ENCODE peak calls at places on chromosomes 1 and 21, in ten cellular contexts. One of them, this sample, is unnamed.

GRCh38 chr1:12597792-12598191 is 20.2 kb downstream of the DHRS3 start:
- DNase-seq in GM12878: no peak
- DNase-seq in CD8-positive, alpha-beta T cell: no peak
- DNase-seq in spleen: peak
- DNase-seq in WERI-Rb-1: no peak
- DNase-seq in psoas muscle: no peak
- DNase-seq in fibroblast of lung: no peak
- DNase-seq in CD8-positive, alpha-beta memory T cell: no peak
- DNase-seq in CD4-positive, alpha-beta T cell: no peak
- DNase-seq in cardiac muscle cell: no peak
- DNase-seq in this sample: no peak

GRCh38 chr1:43614211-43614610 is 35.7 kb upstream of the KDM4A start:
- DNase-seq in GM12878: no peak
- DNase-seq in CD8-positive, alpha-beta T cell: no peak
- DNase-seq in spleen: no peak
- DNase-seq in WERI-Rb-1: no peak
- DNase-seq in psoas muscle: no peak
- DNase-seq in fibroblast of lung: no peak
- DNase-seq in CD8-positive, alpha-beta memory T cell: no peak
- DNase-seq in CD4-positive, alpha-beta T cell: no peak
- DNase-seq in cardiac muscle cell: no peak
- DNase-seq in this sample: no peak

GRCh38 chr21:46115441-46116188 is 17.7 kb downstream of the COL6A2 start:
- DNase-seq in GM12878: no peak
- DNase-seq in CD8-positive, alpha-beta T cell: no peak
- DNase-seq in spleen: peak
- DNase-seq in WERI-Rb-1: peak
- DNase-seq in psoas muscle: no peak
- DNase-seq in fibroblast of lung: no peak
- DNase-seq in CD8-positive, alpha-beta memory T cell: no peak
- DNase-seq in CD4-positive, alpha-beta T cell: no peak
- DNase-seq in cardiac muscle cell: no peak
- DNase-seq in this sample: no peak

GRCh38 chr21:43300496-43301423 is 126.2 kb downstream of the SIK1 start:
- DNase-seq in GM12878: no peak
- DNase-seq in CD8-positive, alpha-beta T cell: no peak
- DNase-seq in spleen: peak
- DNase-seq in WERI-Rb-1: no peak
- DNase-seq in psoas muscle: peak
- DNase-seq in fibroblast of lung: no peak
- DNase-seq in CD8-positive, alpha-beta memory T cell: no peak
- DNase-seq in CD4-positive, alpha-beta T cell: no peak
- DNase-seq in cardiac muscle cell: peak
- DNase-seq in this sample: peak

GRCh38 chr1:230228234-230228897 is 161.3 kb downstream of the GALNT2 start:
- DNase-seq in GM12878: no peak
- DNase-seq in CD8-positive, alpha-beta T cell: no peak
- DNase-seq in spleen: no peak
- DNase-seq in WERI-Rb-1: no peak
- DNase-seq in psoas muscle: no peak
- DNase-seq in fibroblast of lung: no peak
- DNase-seq in CD8-positive, alpha-beta memory T cell: no peak
- DNase-seq in CD4-positive, alpha-beta T cell: no peak
- DNase-seq in cardiac muscle cell: no peak
- DNase-seq in this sample: no peak

GRCh38 chr1:153748903-153749302 is 21.1 kb downstream of the INTS3 start:
- DNase-seq in GM12878: no peak
- DNase-seq in CD8-positive, alpha-beta T cell: no peak
- DNase-seq in spleen: no peak
- DNase-seq in WERI-Rb-1: no peak
- DNase-seq in psoas muscle: no peak
- DNase-seq in fibroblast of lung: no peak
- DNase-seq in CD8-positive, alpha-beta memory T cell: no peak
- DNase-seq in CD4-positive, alpha-beta T cell: no peak
- DNase-seq in cardiac muscle cell: no peak
- DNase-seq in this sample: no peak

GRCh38 chr21:35026617-35027557 is 22.2 kb downstream of the RUNX1 start:
- DNase-seq in GM12878: no peak
- DNase-seq in CD8-positive, alpha-beta T cell: peak
- DNase-seq in spleen: peak
- DNase-seq in WERI-Rb-1: no peak
- DNase-seq in psoas muscle: peak
- DNase-seq in fibroblast of lung: peak
- DNase-seq in CD8-positive, alpha-beta memory T cell: peak
- DNase-seq in CD4-positive, alpha-beta T cell: peak
- DNase-seq in cardiac muscle cell: peak
- DNase-seq in this sample: no peak

GRCh38 chr1:230648114-230648513 is 5.8 kb downstream of the COG2 start:
- DNase-seq in GM12878: no peak
- DNase-seq in CD8-positive, alpha-beta T cell: no peak
- DNase-seq in spleen: no peak
- DNase-seq in WERI-Rb-1: no peak
- DNase-seq in psoas muscle: no peak
- DNase-seq in fibroblast of lung: no peak
- DNase-seq in CD8-positive, alpha-beta memory T cell: no peak
- DNase-seq in CD4-positive, alpha-beta T cell: no peak
- DNase-seq in cardiac muscle cell: no peak
- DNase-seq in this sample: no peak

GRCh38 chr1:15760520-15761211 is 2.1 kb downstream of the FBLIM1 start:
- DNase-seq in GM12878: no peak
- DNase-seq in CD8-positive, alpha-beta T cell: no peak
- DNase-seq in spleen: no peak
- DNase-seq in WERI-Rb-1: no peak
- DNase-seq in psoas muscle: peak
- DNase-seq in fibroblast of lung: peak
- DNase-seq in CD8-positive, alpha-beta memory T cell: no peak
- DNase-seq in CD4-positive, alpha-beta T cell: no peak
- DNase-seq in cardiac muscle cell: peak
- DNase-seq in this sample: no peak

GRCh38 chr1:174008261-174008660 is 13.9 kb downstream of the RC3H1 start:
- DNase-seq in GM12878: no peak
- DNase-seq in CD8-positive, alpha-beta T cell: no peak
- DNase-seq in spleen: no peak
- DNase-seq in WERI-Rb-1: no peak
- DNase-seq in psoas muscle: no peak
- DNase-seq in fibroblast of lung: no peak
- DNase-seq in CD8-positive, alpha-beta memory T cell: no peak
- DNase-seq in CD4-positive, alpha-beta T cell: no peak
- DNase-seq in cardiac muscle cell: no peak
- DNase-seq in this sample: no peak

GRCh38 chr1:241586905-241587532 is 53.1 kb downstream of the CHML start:
- DNase-seq in GM12878: no peak
- DNase-seq in CD8-positive, alpha-beta T cell: no peak
- DNase-seq in spleen: no peak
- DNase-seq in WERI-Rb-1: no peak
- DNase-seq in psoas muscle: no peak
- DNase-seq in fibroblast of lung: no peak
- DNase-seq in CD8-positive, alpha-beta memory T cell: no peak
- DNase-seq in CD4-positive, alpha-beta T cell: no peak
- DNase-seq in cardiac muscle cell: no peak
- DNase-seq in this sample: no peak

GRCh38 chr21:34123609-34124008 is 50.2 kb downstream of the MRPS6 start:
- DNase-seq in GM12878: no peak
- DNase-seq in CD8-positive, alpha-beta T cell: no peak
- DNase-seq in spleen: no peak
- DNase-seq in WERI-Rb-1: no peak
- DNase-seq in psoas muscle: no peak
- DNase-seq in fibroblast of lung: no peak
- DNase-seq in CD8-positive, alpha-beta memory T cell: no peak
- DNase-seq in CD4-positive, alpha-beta T cell: no peak
- DNase-seq in cardiac muscle cell: no peak
- DNase-seq in this sample: no peak

GRCh38 chr1:223716302-223716862 is 4.0 kb downstream of the CAPN2 start:
- DNase-seq in GM12878: peak
- DNase-seq in CD8-positive, alpha-beta T cell: peak
- DNase-seq in spleen: peak
- DNase-seq in WERI-Rb-1: no peak
- DNase-seq in psoas muscle: no peak
- DNase-seq in fibroblast of lung: no peak
- DNase-seq in CD8-positive, alpha-beta memory T cell: peak
- DNase-seq in CD4-positive, alpha-beta T cell: peak
- DNase-seq in cardiac muscle cell: peak
- DNase-seq in this sample: no peak

GRCh38 chr1:39902121-39902807 is 547 bp upstream of the MYCL start:
- DNase-seq in GM12878: no peak
- DNase-seq in CD8-positive, alpha-beta T cell: peak
- DNase-seq in spleen: peak
- DNase-seq in WERI-Rb-1: peak
- DNase-seq in psoas muscle: peak
- DNase-seq in fibroblast of lung: no peak
- DNase-seq in CD8-positive, alpha-beta memory T cell: peak
- DNase-seq in CD4-positive, alpha-beta T cell: peak
- DNase-seq in cardiac muscle cell: peak
- DNase-seq in this sample: no peak

GRCh38 chr1:181984006-181984405 is 77.5 kb downstream of the ZNF648 start:
- DNase-seq in GM12878: no peak
- DNase-seq in CD8-positive, alpha-beta T cell: no peak
- DNase-seq in spleen: no peak
- DNase-seq in WERI-Rb-1: no peak
- DNase-seq in psoas muscle: no peak
- DNase-seq in fibroblast of lung: no peak
- DNase-seq in CD8-positive, alpha-beta memory T cell: no peak
- DNase-seq in CD4-positive, alpha-beta T cell: no peak
- DNase-seq in cardiac muscle cell: no peak
- DNase-seq in this sample: no peak

GRCh38 chr1:227896710-227897655 is 50.7 kb downstream of the WNT9A start:
- DNase-seq in GM12878: no peak
- DNase-seq in CD8-positive, alpha-beta T cell: peak
- DNase-seq in spleen: peak
- DNase-seq in WERI-Rb-1: peak
- DNase-seq in psoas muscle: peak
- DNase-seq in fibroblast of lung: no peak
- DNase-seq in CD8-positive, alpha-beta memory T cell: no peak
- DNase-seq in CD4-positive, alpha-beta T cell: no peak
- DNase-seq in cardiac muscle cell: no peak
- DNase-seq in this sample: no peak

GRCh38 chr1:36436820-36437219 is 13.4 kb downstream of the OSCP1 start:
- DNase-seq in GM12878: no peak
- DNase-seq in CD8-positive, alpha-beta T cell: no peak
- DNase-seq in spleen: no peak
- DNase-seq in WERI-Rb-1: no peak
- DNase-seq in psoas muscle: no peak
- DNase-seq in fibroblast of lung: no peak
- DNase-seq in CD8-positive, alpha-beta memory T cell: no peak
- DNase-seq in CD4-positive, alpha-beta T cell: no peak
- DNase-seq in cardiac muscle cell: no peak
- DNase-seq in this sample: peak

GRCh38 chr21:42473495-42474042 is 22.5 kb downstream of the RSPH1 start:
- DNase-seq in GM12878: no peak
- DNase-seq in CD8-positive, alpha-beta T cell: no peak
- DNase-seq in spleen: no peak
- DNase-seq in WERI-Rb-1: peak
- DNase-seq in psoas muscle: no peak
- DNase-seq in fibroblast of lung: no peak
- DNase-seq in CD8-positive, alpha-beta memory T cell: no peak
- DNase-seq in CD4-positive, alpha-beta T cell: no peak
- DNase-seq in cardiac muscle cell: no peak
- DNase-seq in this sample: no peak

GRCh38 chr1:47712596-47713299 is 274.9 kb downstream of the FOXD2 start:
- DNase-seq in GM12878: no peak
- DNase-seq in CD8-positive, alpha-beta T cell: no peak
- DNase-seq in spleen: no peak
- DNase-seq in WERI-Rb-1: no peak
- DNase-seq in psoas muscle: no peak
- DNase-seq in fibroblast of lung: no peak
- DNase-seq in CD8-positive, alpha-beta memory T cell: no peak
- DNase-seq in CD4-positive, alpha-beta T cell: no peak
- DNase-seq in cardiac muscle cell: no peak
- DNase-seq in this sample: no peak

GRCh38 chr1:159779403-159779851 is 1.3 kb upstream of the DUSP23 start:
- DNase-seq in GM12878: no peak
- DNase-seq in CD8-positive, alpha-beta T cell: no peak
- DNase-seq in spleen: no peak
- DNase-seq in WERI-Rb-1: no peak
- DNase-seq in psoas muscle: peak
- DNase-seq in fibroblast of lung: peak
- DNase-seq in CD8-positive, alpha-beta memory T cell: no peak
- DNase-seq in CD4-positive, alpha-beta T cell: no peak
- DNase-seq in cardiac muscle cell: peak
- DNase-seq in this sample: peak
- H3K27ac ChIP-seq in GM12878: no peak
- H3K27ac ChIP-seq in CD8-positive, alpha-beta T cell: no peak
- H3K27ac ChIP-seq in spleen: no peak
- H3K27ac ChIP-seq in WERI-Rb-1: no peak
- H3K27ac ChIP-seq in psoas muscle: peak
- H3K27ac ChIP-seq in fibroblast of lung: no peak
- H3K27ac ChIP-seq in CD8-positive, alpha-beta memory T cell: no peak
- H3K27ac ChIP-seq in CD4-positive, alpha-beta T cell: no peak
- H3K27ac ChIP-seq in cardiac muscle cell: no peak
- H3K27ac ChIP-seq in this sample: peak

GRCh38 chr1:152160553-152160952 is 1.5 kb upstream of the RPTN start:
- DNase-seq in GM12878: no peak
- DNase-seq in CD8-positive, alpha-beta T cell: no peak
- DNase-seq in spleen: no peak
- DNase-seq in WERI-Rb-1: no peak
- DNase-seq in psoas muscle: no peak
- DNase-seq in fibroblast of lung: no peak
- DNase-seq in CD8-positive, alpha-beta memory T cell: no peak
- DNase-seq in CD4-positive, alpha-beta T cell: no peak
- DNase-seq in cardiac muscle cell: no peak
- DNase-seq in this sample: no peak
- H3K27ac ChIP-seq in GM12878: no peak
- H3K27ac ChIP-seq in CD8-positive, alpha-beta T cell: no peak
- H3K27ac ChIP-seq in spleen: no peak
- H3K27ac ChIP-seq in WERI-Rb-1: no peak
- H3K27ac ChIP-seq in psoas muscle: no peak
- H3K27ac ChIP-seq in fibroblast of lung: no peak
- H3K27ac ChIP-seq in CD8-positive, alpha-beta memory T cell: no peak
- H3K27ac ChIP-seq in CD4-positive, alpha-beta T cell: no peak
- H3K27ac ChIP-seq in cardiac muscle cell: no peak
- H3K27ac ChIP-seq in this sample: no peak

DNA sequence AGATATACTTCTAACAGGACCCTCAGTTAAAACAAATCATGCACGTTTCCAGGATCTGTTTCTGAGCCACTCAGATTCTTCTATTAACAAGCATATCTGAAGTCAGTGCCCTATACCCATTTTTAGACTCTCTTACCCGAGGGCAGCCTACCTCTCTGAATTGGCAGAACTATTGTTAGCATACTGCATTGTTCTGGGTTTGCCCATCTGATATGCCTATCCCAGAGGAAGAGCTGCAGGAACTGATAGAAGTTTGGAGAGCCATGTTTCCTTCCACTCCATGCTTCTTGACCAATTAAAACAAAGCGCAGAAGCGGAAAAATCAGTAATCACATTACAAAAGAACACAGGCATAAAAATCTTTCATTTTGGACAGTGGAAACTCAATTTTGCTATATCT is 653.8 kb downstream of the LTN1 start:
- DNase-seq in GM12878: no peak
- DNase-seq in CD8-positive, alpha-beta T cell: no peak
- DNase-seq in spleen: no peak
- DNase-seq in WERI-Rb-1: no peak
- DNase-seq in psoas muscle: no peak
- DNase-seq in fibroblast of lung: no peak
- DNase-seq in CD8-positive, alpha-beta memory T cell: no peak
- DNase-seq in CD4-positive, alpha-beta T cell: no peak
- DNase-seq in cardiac muscle cell: peak
- DNase-seq in this sample: no peak
- H3K27ac ChIP-seq in GM12878: no peak
- H3K27ac ChIP-seq in CD8-positive, alpha-beta T cell: no peak
- H3K27ac ChIP-seq in spleen: peak
- H3K27ac ChIP-seq in WERI-Rb-1: no peak
- H3K27ac ChIP-seq in psoas muscle: no peak
- H3K27ac ChIP-seq in fibroblast of lung: no peak
- H3K27ac ChIP-seq in CD8-positive, alpha-beta memory T cell: no peak
- H3K27ac ChIP-seq in CD4-positive, alpha-beta T cell: no peak
- H3K27ac ChIP-seq in cardiac muscle cell: peak
- H3K27ac ChIP-seq in this sample: no peak

GRCh38 chr1:1371741-1372711 is 3.0 kb downstream of the AURKAIP1 start:
- DNase-seq in GM12878: no peak
- DNase-seq in CD8-positive, alpha-beta T cell: peak
- DNase-seq in spleen: peak
- DNase-seq in WERI-Rb-1: peak
- DNase-seq in psoas muscle: peak
- DNase-seq in fibroblast of lung: peak
- DNase-seq in CD8-positive, alpha-beta memory T cell: peak
- DNase-seq in CD4-positive, alpha-beta T cell: peak
- DNase-seq in cardiac muscle cell: peak
- DNase-seq in this sample: no peak
- H3K27ac ChIP-seq in GM12878: peak
- H3K27ac ChIP-seq in CD8-positive, alpha-beta T cell: peak
- H3K27ac ChIP-seq in spleen: no peak
- H3K27ac ChIP-seq in WERI-Rb-1: peak
- H3K27ac ChIP-seq in psoas muscle: peak
- H3K27ac ChIP-seq in fibroblast of lung: peak
- H3K27ac ChIP-seq in CD8-positive, alpha-beta memory T cell: no peak
- H3K27ac ChIP-seq in CD4-positive, alpha-beta T cell: no peak
- H3K27ac ChIP-seq in cardiac muscle cell: no peak
- H3K27ac ChIP-seq in this sample: no peak

This sample was measured in epithelial cell of prostate.